ENCODE peak calls at places on chromosomes 3 and 15, in six cellular contexts. One of them, this sample, is unnamed.

GRCh38 chr3:194306771-194307640 is 44.1 kb downstream of the CPN2 start:
- DNase-seq in NB4: peak
- DNase-seq in cardiac fibroblast: no peak
- DNase-seq in B cell: peak
- DNase-seq in cardiac muscle cell: no peak
- DNase-seq in neural crest cell: no peak
- DNase-seq in this sample: peak

GRCh38 chr3:44235604-44236484 is 5.8 kb upstream of the TOPAZ1 start:
- DNase-seq in cardiac muscle cell: peak
- DNase-seq in neural crest cell: peak
- DNase-seq in B cell: peak
- DNase-seq in cardiac fibroblast: peak
- DNase-seq in NB4: peak
- DNase-seq in this sample: peak

GRCh38 chr3:168002786-168003368 is 92.8 kb downstream of the GOLIM4 start:
- DNase-seq in cardiac muscle cell: peak
- DNase-seq in B cell: no peak
- DNase-seq in cardiac fibroblast: peak
- DNase-seq in neural crest cell: no peak
- DNase-seq in NB4: peak
- DNase-seq in this sample: no peak

GRCh38 chr3:50428007-50428633 is 68.8 kb upstream of the TMEM115 start:
- DNase-seq in neural crest cell: no peak
- DNase-seq in B cell: no peak
- DNase-seq in cardiac muscle cell: peak
- DNase-seq in NB4: peak
- DNase-seq in cardiac fibroblast: no peak
- DNase-seq in this sample: no peak

GRCh38 chr3:50192689-50193141 is 1.3 kb downstream of the GNAT1 start:
- DNase-seq in cardiac muscle cell: peak
- DNase-seq in cardiac fibroblast: peak
- DNase-seq in NB4: peak
- DNase-seq in neural crest cell: peak
- DNase-seq in B cell: peak
- DNase-seq in this sample: peak

GRCh38 chr3:13718000-13718399 is 161.9 kb downstream of the WNT7A start:
- DNase-seq in B cell: no peak
- DNase-seq in neural crest cell: no peak
- DNase-seq in NB4: no peak
- DNase-seq in cardiac muscle cell: no peak
- DNase-seq in cardiac fibroblast: no peak
- DNase-seq in this sample: peak

GRCh38 chr3:68060186-68060585 is 405.8 kb upstream of the SUCLG2 start:
- DNase-seq in NB4: no peak
- DNase-seq in cardiac fibroblast: no peak
- DNase-seq in B cell: no peak
- DNase-seq in neural crest cell: no peak
- DNase-seq in cardiac muscle cell: no peak
- DNase-seq in this sample: no peak

GRCh38 chr3:118628704-118629341 is 405.8 kb downstream of the IGSF11 start:
- DNase-seq in cardiac muscle cell: peak
- DNase-seq in neural crest cell: peak
- DNase-seq in cardiac fibroblast: peak
- DNase-seq in B cell: no peak
- DNase-seq in NB4: peak
- DNase-seq in this sample: peak

GRCh38 chr15:68586274-68586961 is 7.6 kb downstream of the CORO2B start:
- DNase-seq in NB4: peak
- DNase-seq in neural crest cell: no peak
- DNase-seq in cardiac muscle cell: peak
- DNase-seq in B cell: no peak
- DNase-seq in cardiac fibroblast: peak
- DNase-seq in this sample: no peak

GRCh38 chr15:66844041-66844746 is 142.2 kb downstream of the SMAD6 start:
- DNase-seq in neural crest cell: no peak
- DNase-seq in NB4: no peak
- DNase-seq in cardiac muscle cell: no peak
- DNase-seq in cardiac fibroblast: no peak
- DNase-seq in B cell: no peak
- DNase-seq in this sample: no peak

GRCh38 chr15:67840747-67841634 is 1.1 kb upstream of the RNU6-1 start:
- DNase-seq in B cell: no peak
- DNase-seq in cardiac fibroblast: peak
- DNase-seq in cardiac muscle cell: peak
- DNase-seq in neural crest cell: no peak
- DNase-seq in NB4: peak
- DNase-seq in this sample: peak

GRCh38 chr3:39062180-39062579 is 10.4 kb downstream of the WDR48 start:
- DNase-seq in B cell: no peak
- DNase-seq in cardiac muscle cell: no peak
- DNase-seq in NB4: no peak
- DNase-seq in neural crest cell: no peak
- DNase-seq in cardiac fibroblast: no peak
- DNase-seq in this sample: no peak

GRCh38 chr15:90033448-90033847 is 32.3 kb downstream of the ZNF710 start:
- DNase-seq in cardiac fibroblast: no peak
- DNase-seq in neural crest cell: no peak
- DNase-seq in B cell: no peak
- DNase-seq in cardiac muscle cell: no peak
- DNase-seq in NB4: no peak
- DNase-seq in this sample: no peak

GRCh38 chr15:29734917-29735572 is 87.2 kb downstream of the TJP1 start:
- DNase-seq in neural crest cell: no peak
- DNase-seq in cardiac muscle cell: peak
- DNase-seq in NB4: no peak
- DNase-seq in B cell: no peak
- DNase-seq in cardiac fibroblast: peak
- DNase-seq in this sample: no peak

GRCh38 chr15:89442671-89443307 is 53.6 kb downstream of the RHCG start:
- DNase-seq in B cell: no peak
- DNase-seq in NB4: peak
- DNase-seq in neural crest cell: peak
- DNase-seq in cardiac muscle cell: peak
- DNase-seq in cardiac fibroblast: peak
- DNase-seq in this sample: peak

GRCh38 chr3:191997579-191998268 is 536.8 kb downstream of the PYDC2 start:
- DNase-seq in cardiac muscle cell: no peak
- DNase-seq in B cell: no peak
- DNase-seq in NB4: no peak
- DNase-seq in cardiac fibroblast: no peak
- DNase-seq in neural crest cell: no peak
- DNase-seq in this sample: no peak

GRCh38 chr3:196138927-196139680 is 57.2 kb upstream of the TFRC start:
- DNase-seq in cardiac fibroblast: peak
- DNase-seq in cardiac muscle cell: peak
- DNase-seq in neural crest cell: no peak
- DNase-seq in NB4: no peak
- DNase-seq in B cell: no peak
- DNase-seq in this sample: no peak

GRCh38 chr3:158160958-158161357 is 51.1 kb downstream of the RSRC1 start:
- DNase-seq in neural crest cell: no peak
- DNase-seq in B cell: no peak
- DNase-seq in NB4: peak
- DNase-seq in cardiac fibroblast: peak
- DNase-seq in cardiac muscle cell: peak
- DNase-seq in this sample: no peak

GRCh38 chr15:100766225-100767001 is 113.2 kb upstream of the ALDH1A3 start:
- DNase-seq in cardiac muscle cell: peak
- DNase-seq in neural crest cell: no peak
- DNase-seq in cardiac fibroblast: no peak
- DNase-seq in B cell: no peak
- DNase-seq in NB4: no peak
- DNase-seq in this sample: peak

GRCh38 chr3:178146406-178146831 is 389.8 kb upstream of the KCNMB2 start:
- DNase-seq in cardiac fibroblast: no peak
- DNase-seq in neural crest cell: no peak
- DNase-seq in NB4: no peak
- DNase-seq in B cell: no peak
- DNase-seq in cardiac muscle cell: no peak
- DNase-seq in this sample: no peak

GRCh38 chr3:126703512-126704493 is at the start of gene CHCHD6:
- DNase-seq in neural crest cell: peak
- DNase-seq in cardiac fibroblast: peak
- DNase-seq in NB4: peak
- DNase-seq in B cell: peak
- DNase-seq in cardiac muscle cell: peak
- DNase-seq in this sample: peak

GRCh38 chr3:105448338-105448982 is 81.8 kb downstream of the ALCAM start:
- DNase-seq in B cell: no peak
- DNase-seq in NB4: no peak
- DNase-seq in cardiac fibroblast: no peak
- DNase-seq in neural crest cell: peak
- DNase-seq in cardiac muscle cell: peak
- DNase-seq in this sample: no peak

GRCh38 chr3:126389112-126389791 is 5.5 kb upstream of the CFAP100 start:
- DNase-seq in cardiac muscle cell: peak
- DNase-seq in B cell: peak
- DNase-seq in neural crest cell: peak
- DNase-seq in cardiac fibroblast: peak
- DNase-seq in NB4: peak
- DNase-seq in this sample: peak

GRCh38 chr3:16102905-16103364 is 71.5 kb upstream of the GALNT15 start:
- DNase-seq in NB4: no peak
- DNase-seq in neural crest cell: no peak
- DNase-seq in cardiac fibroblast: peak
- DNase-seq in B cell: no peak
- DNase-seq in cardiac muscle cell: peak
- DNase-seq in this sample: no peak
- TF ChIP-seq CTCF in NB4: no peak
- TF ChIP-seq CTCF in neural crest cell: no peak
- TF ChIP-seq CTCF in cardiac fibroblast: no peak
- TF ChIP-seq CTCF in B cell: no peak
- TF ChIP-seq CTCF in cardiac muscle cell: no peak
- TF ChIP-seq CTCF in this sample: no peak

GRCh38 chr3:183823963-183824362 is 1.4 kb downstream of the MAP6D1 start:
- DNase-seq in NB4: no peak
- DNase-seq in B cell: no peak
- DNase-seq in neural crest cell: no peak
- DNase-seq in cardiac fibroblast: no peak
- DNase-seq in cardiac muscle cell: no peak
- DNase-seq in this sample: no peak

GRCh38 chr3:183826854-183827253 is 1.5 kb upstream of the MAP6D1 start:
- DNase-seq in cardiac fibroblast: no peak
- DNase-seq in B cell: no peak
- DNase-seq in NB4: no peak
- DNase-seq in cardiac muscle cell: no peak
- DNase-seq in neural crest cell: no peak
- DNase-seq in this sample: no peak

GRCh38 chr3:183826448-183826847 is 1.1 kb upstream of the MAP6D1 start:
- DNase-seq in neural crest cell: no peak
- DNase-seq in NB4: no peak
- DNase-seq in cardiac fibroblast: no peak
- DNase-seq in B cell: no peak
- DNase-seq in cardiac muscle cell: no peak
- DNase-seq in this sample: no peak

GRCh38 chr3:183824761-183825379 is 507 bp downstream of the MAP6D1 start:
- DNase-seq in B cell: no peak
- DNase-seq in NB4: peak
- DNase-seq in cardiac muscle cell: peak
- DNase-seq in neural crest cell: no peak
- DNase-seq in cardiac fibroblast: no peak
- DNase-seq in this sample: no peak

DNA sequence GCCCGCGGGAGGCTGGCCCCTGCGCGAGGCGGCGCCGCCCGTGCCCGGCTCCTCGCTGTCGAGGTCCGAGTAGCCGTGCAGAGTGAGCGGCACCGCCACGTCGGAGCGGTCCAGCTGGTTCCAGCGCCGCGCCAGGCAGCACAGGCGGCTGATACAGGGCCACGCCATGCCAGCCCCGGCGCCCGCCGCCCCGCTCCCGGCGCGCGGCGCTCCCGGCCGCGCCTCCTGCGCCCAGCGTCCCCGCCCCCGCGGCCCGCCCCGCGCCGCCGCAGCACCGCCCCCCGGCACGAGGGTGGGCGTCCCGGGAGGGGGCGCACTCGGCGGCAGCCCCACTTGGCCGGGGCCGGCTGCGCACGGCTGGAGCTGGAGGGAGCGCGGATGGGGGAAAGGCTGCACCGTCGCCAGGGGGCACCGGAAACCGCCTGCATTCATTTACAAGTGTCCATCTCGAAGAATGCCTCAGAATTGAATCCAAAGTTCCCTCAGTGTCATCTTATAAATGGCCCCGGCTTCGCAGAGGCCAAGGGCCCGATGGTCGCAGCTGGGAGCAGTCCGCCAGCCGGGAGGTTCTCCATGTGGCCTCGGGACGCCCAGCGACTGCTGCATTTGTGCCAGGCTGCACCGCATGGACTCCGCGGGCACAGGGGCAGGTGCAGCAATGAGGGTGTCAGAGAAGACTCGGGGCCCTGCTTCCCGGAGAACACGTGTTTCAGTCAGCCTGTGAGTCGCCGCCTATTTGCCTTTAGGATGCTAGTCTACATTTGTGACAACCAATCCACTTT is at the start of gene MAP6D1:
- DNase-seq in NB4: peak
- DNase-seq in B cell: no peak
- DNase-seq in cardiac muscle cell: peak
- DNase-seq in cardiac fibroblast: peak
- DNase-seq in neural crest cell: peak
- DNase-seq in this sample: peak
- TF ChIP-seq CTCF in NB4: peak
- TF ChIP-seq CTCF in B cell: no peak
- TF ChIP-seq CTCF in cardiac muscle cell: peak
- TF ChIP-seq CTCF in cardiac fibroblast: peak
- TF ChIP-seq CTCF in neural crest cell: peak
- TF ChIP-seq CTCF in this sample: peak

GRCh38 chr15:63983071-63983711 is 63.1 kb downstream of the DAPK2 start:
- DNase-seq in cardiac muscle cell: no peak
- DNase-seq in neural crest cell: peak
- DNase-seq in NB4: peak
- DNase-seq in B cell: no peak
- DNase-seq in cardiac fibroblast: no peak
- DNase-seq in this sample: no peak
- TF ChIP-seq CTCF in cardiac muscle cell: peak
- TF ChIP-seq CTCF in neural crest cell: no peak
- TF ChIP-seq CTCF in NB4: peak
- TF ChIP-seq CTCF in B cell: no peak
- TF ChIP-seq CTCF in cardiac fibroblast: no peak
- TF ChIP-seq CTCF in this sample: peak

GRCh38 chr15:58182460-58183163 is 44.4 kb downstream of the AQP9 start:
- DNase-seq in neural crest cell: peak
- DNase-seq in cardiac fibroblast: peak
- DNase-seq in cardiac muscle cell: peak
- DNase-seq in B cell: no peak
- DNase-seq in NB4: peak
- DNase-seq in this sample: peak

GRCh38 chr15:58179206-58179605 is 41.0 kb downstream of the AQP9 start:
- DNase-seq in B cell: no peak
- DNase-seq in cardiac muscle cell: no peak
- DNase-seq in neural crest cell: no peak
- DNase-seq in cardiac fibroblast: peak
- DNase-seq in NB4: no peak
- DNase-seq in this sample: no peak

GRCh38 chr15:58178668-58179067 is 40.5 kb downstream of the AQP9 start:
- DNase-seq in neural crest cell: no peak
- DNase-seq in B cell: no peak
- DNase-seq in NB4: no peak
- DNase-seq in cardiac fibroblast: no peak
- DNase-seq in cardiac muscle cell: no peak
- DNase-seq in this sample: no peak

GRCh38 chr15:58175955-58176354 is 37.8 kb downstream of the AQP9 start:
- DNase-seq in neural crest cell: no peak
- DNase-seq in B cell: no peak
- DNase-seq in NB4: no peak
- DNase-seq in cardiac fibroblast: no peak
- DNase-seq in cardiac muscle cell: no peak
- DNase-seq in this sample: no peak

GRCh38 chr15:58179741-58180381 is 41.7 kb downstream of the AQP9 start:
- DNase-seq in B cell: no peak
- DNase-seq in cardiac fibroblast: peak
- DNase-seq in cardiac muscle cell: peak
- DNase-seq in neural crest cell: no peak
- DNase-seq in NB4: no peak
- DNase-seq in this sample: no peak
- TF ChIP-seq CTCF in B cell: no peak
- TF ChIP-seq CTCF in cardiac fibroblast: no peak
- TF ChIP-seq CTCF in cardiac muscle cell: no peak
- TF ChIP-seq CTCF in neural crest cell: no peak
- TF ChIP-seq CTCF in NB4: no peak
- TF ChIP-seq CTCF in this sample: no peak